ENCODE peak calls at places on chromosome 21, in five cellular contexts. G is upper lobe of left lung; H is SW480; Q is GM04504; U is stimulated activated CD4-positive, alpha-beta T cell treated with anti-CD3 and anti-CD28 coated beads, Interleukin-12 subunit alpha, Interleukin-12 subunit beta, amount 100 ng/mL, for 48 hours. B is an unnamed sample.
A peak's percentile ranks its signal among the peaks of the same experiment; 100 is the strongest.

GRCh38 chr21:41777934-41778815 is 11.3 kb upstream of the RIPK4 start:
- DNase-seq in H (peak; percentile 70), G (peak; percentile 85), Q (peak; percentile 84), U (no peak), B (peak; percentile 88)

GRCh38 chr21:43598416-43599120 is 60.7 kb downstream of the HSF2BP start:
- DNase-seq in G (no peak), Q (no peak), H (no peak), U (no peak), B (no peak)

GRCh38 chr21:41943468-41944250 is 10.2 kb downstream of the C2CD2 start:
- DNase-seq in Q (no peak), H (no peak), U (no peak), G (no peak), B (no peak)

GRCh38 chr21:25936776-25937175 is 202.0 kb downstream of the GABPA start:
- DNase-seq in H (no peak), Q (no peak), G (no peak), U (no peak), B (no peak)

GRCh38 chr21:44911384-44912157 is 9.1 kb downstream of the ITGB2 start:
- DNase-seq in H (no peak), G (peak; percentile 81), Q (no peak), U (no peak), B (peak; percentile 39)

GRCh38 chr21:39633770-39634181 is 21.0 kb downstream of the B3GALT5 start:
- DNase-seq in G (no peak), U (no peak), Q (peak; percentile 93), H (peak; percentile 96), B (peak; percentile 90)

GRCh38 chr21:45551316-45551715 is 9.1 kb upstream of the SLC19A1 start:
- DNase-seq in Q (peak; percentile 52), U (no peak), H (peak; percentile 75), G (peak; percentile 46), B (peak; percentile 19)

GRCh38 chr21:38471766-38472165 is 26.5 kb downstream of the ERG start:
- DNase-seq in U (no peak), Q (no peak), G (no peak), H (no peak), B (no peak)

GRCh38 chr21:42695324-42696025 is 42.1 kb downstream of the PDE9A start:
- DNase-seq in Q (no peak), U (no peak), G (no peak), H (no peak), B (no peak)

GRCh38 chr21:33162436-33162921 is 67.3 kb upstream of the IFNAR2 start:
- DNase-seq in H (no peak), Q (no peak), U (no peak), G (no peak), B (no peak)

GRCh38 chr21:39726133-39726532 is 18.9 kb upstream of the IGSF5 start:
- DNase-seq in G (no peak), Q (no peak), U (no peak), H (no peak), B (no peak)

GRCh38 chr21:14533555-14534400 is 12.3 kb downstream of the SAMSN1 start:
- DNase-seq in H (peak; percentile 46), Q (no peak), U (no peak), G (no peak), B (peak; percentile 56)

GRCh38 chr21:41927727-41928409 is 25.9 kb downstream of the C2CD2 start:
- DNase-seq in G (peak; percentile 36), H (no peak), Q (no peak), U (no peak), B (no peak)

GRCh38 chr21:42669069-42669468 is 15.6 kb downstream of the PDE9A start:
- DNase-seq in Q (no peak), U (no peak), G (no peak), H (no peak), B (no peak)

GRCh38 chr21:43772368-43772870 is 3.7 kb downstream of the CSTB start:
- DNase-seq in Q (no peak), H (no peak), U (no peak), G (no peak), B (no peak)

GRCh38 chr21:46149205-46149901 is 6.0 kb downstream of the FTCD start:
- DNase-seq in Q (no peak), H (no peak), G (no peak), U (no peak), B (no peak)

GRCh38 chr21:37292946-37293345 is 25.8 kb upstream of the VPS26C start:
- DNase-seq in H (no peak), Q (no peak), G (no peak), U (no peak), B (no peak)

GRCh38 chr21:25171438-25171837 is 435.8 kb downstream of the MRPL39 start:
- DNase-seq in G (no peak), Q (peak; percentile 50), H (peak; percentile 15), U (no peak), B (no peak)

GRCh38 chr21:37645848-37646247 is 270.4 kb downstream of the KCNJ6 start:
- DNase-seq in Q (no peak), G (no peak), H (no peak), U (no peak), B (no peak)

GRCh38 chr21:15192243-15192642 is 127.4 kb upstream of the NRIP1 start:
- DNase-seq in Q (no peak), U (no peak), G (no peak), H (no peak), B (peak; percentile 52)

GRCh38 chr21:26072891-26073615 is 97.5 kb downstream of the APP start:
- DNase-seq in H (no peak), Q (peak; percentile 26), U (no peak), G (no peak), B (no peak)

GRCh38 chr21:46603228-46603627 is 1.7 kb downstream of the S100B start:
- DNase-seq in U (no peak), Q (no peak), H (peak; percentile 35), G (no peak), B (no peak)

GRCh38 chr21:41171210-41171609 is 3.2 kb downstream of the BACE2 start:
- DNase-seq in H (peak; percentile 88), Q (no peak), U (no peak), G (peak; percentile 82), B (no peak)

GRCh38 chr21:42360317-42360716 is 6.0 kb downstream of the TFF1 start:
- DNase-seq in U (no peak), G (no peak), Q (no peak), H (no peak), B (peak; percentile 47)

GRCh38 chr21:35753308-35753707 is 307.0 kb downstream of the SETD4 start:
- DNase-seq in Q (no peak), H (no peak), G (no peak), U (no peak), B (no peak)

B was measured in LoVo.